ENCODE peak calls at places on chromosome 21, in six cellular contexts. B is non-pigmented ciliary epithelial cell; X is stimulated activated CD4-positive, alpha-beta T cell treated with anti-CD3 and anti-CD28 coated beads, TNF-alpha, amount 100 ng/mL, for 48 hours; K is endodermal cell; E is HFF-Myc; W is progenitor cell of endocrine pancreas. F is an unnamed sample.

GRCh38 chr21:29005696-29006095 is 13.0 kb upstream of the LTN1 start:
- DNase-seq in B (no peak), E (no peak), W (no peak), K (no peak), X (no peak), F (no peak)

GRCh38 chr21:41318218-41318617 is 1.6 kb downstream of the FAM3B start:
- DNase-seq in E (no peak), W (no peak), K (no peak), X (no peak), B (no peak), F (no peak)

GRCh38 chr21:39016740-39017315 is 166.4 kb downstream of the PSMG1 start:
- DNase-seq in E (peak), K (no peak), W (no peak), B (no peak), X (no peak), F (peak)

GRCh38 chr21:43802713-43803313 is 13.4 kb downstream of the RRP1 start:
- DNase-seq in X (no peak), B (no peak), E (no peak), K (no peak), W (no peak), F (no peak)

GRCh38 chr21:25881524-25882376 is 147.0 kb downstream of the GABPA start:
- DNase-seq in X (peak), K (peak), E (peak), W (peak), B (peak), F (peak)

GRCh38 chr21:18493420-18493819 is 89.8 kb upstream of the TMPRSS15 start:
- DNase-seq in E (no peak), K (no peak), X (no peak), W (no peak), B (peak), F (no peak)

GRCh38 chr21:29230541-29231275 is 68.0 kb upstream of the BACH1 start:
- DNase-seq in W (no peak), X (no peak), E (no peak), B (no peak), K (no peak), F (no peak)

GRCh38 chr21:41526478-41527087 is 18.6 kb upstream of the TMPRSS2 start:
- DNase-seq in W (no peak), B (no peak), K (no peak), X (no peak), E (no peak), F (no peak)

GRCh38 chr21:41024341-41025056 is 143.5 kb upstream of the BACE2 start:
- DNase-seq in K (no peak), E (no peak), W (no peak), X (no peak), B (no peak), F (no peak)

GRCh38 chr21:44931501-44932365 is 8.1 kb upstream of the SLX9 start:
- DNase-seq in X (no peak), B (no peak), K (peak), W (no peak), E (no peak), F (no peak)

GRCh38 chr21:19120591-19120990 is 717.0 kb upstream of the TMPRSS15 start:
- DNase-seq in K (peak), B (no peak), E (no peak), X (no peak), W (no peak), F (no peak)

GRCh38 chr21:26732442-26733221 is 112.6 kb downstream of the ADAMTS1 start:
- DNase-seq in X (peak), W (peak), K (peak), B (peak), E (no peak), F (no peak)

GRCh38 chr21:25323356-25323949 is 283.8 kb downstream of the MRPL39 start:
- DNase-seq in K (no peak), W (no peak), E (no peak), X (no peak), B (no peak), F (no peak)

GRCh38 chr21:39612233-39613028 is at the start of gene B3GALT5:
- DNase-seq in E (no peak), B (no peak), W (peak), K (peak), X (no peak), F (no peak)

GRCh38 chr21:31873696-31874599 is 1.1 kb downstream of the HUNK start:
- DNase-seq in W (peak), B (no peak), K (peak), X (peak), E (no peak), F (peak)

GRCh38 chr21:41142051-41142795 is 25.7 kb upstream of the BACE2 start:
- DNase-seq in X (no peak), B (peak), E (peak), K (peak), W (no peak), F (no peak)

GRCh38 chr21:38914531-38915385 is 109.0 kb downstream of the ETS2 start:
- DNase-seq in X (no peak), K (peak), W (no peak), E (no peak), B (no peak), F (no peak)

GRCh38 chr21:42234464-42235241 is 15.7 kb downstream of the ABCG1 start:
- DNase-seq in K (peak), W (peak), E (no peak), X (peak), B (no peak), F (peak)

GRCh38 chr21:24045775-24046215 is 1561.5 kb downstream of the MRPL39 start:
- DNase-seq in X (no peak), E (peak), K (peak), B (peak), W (no peak), F (peak)

GRCh38 chr21:37472581-37472980 is 106.0 kb downstream of the DYRK1A start:
- DNase-seq in B (no peak), K (no peak), W (no peak), X (no peak), E (no peak), F (no peak)

GRCh38 chr21:39502631-39503030 is 50.9 kb downstream of the SH3BGR start:
- DNase-seq in K (no peak), X (no peak), E (no peak), W (no peak), B (no peak), F (no peak)

GRCh38 chr21:31612889-31613785 is 46.4 kb upstream of the SOD1 start:
- DNase-seq in W (no peak), B (no peak), E (no peak), X (no peak), K (no peak), F (no peak)

GRCh38 chr21:34887729-34888568 is 161.2 kb downstream of the RUNX1 start:
- DNase-seq in K (peak), B (peak), W (peak), E (peak), X (peak), F (peak)

GRCh38 chr21:22468893-22469292 is 1470.7 kb downstream of the NCAM2 start:
- DNase-seq in W (no peak), X (no peak), E (no peak), K (no peak), B (no peak), F (no peak)

GRCh38 chr21:40680311-40680710 is 166.6 kb downstream of the DSCAM start:
- DNase-seq in K (no peak), X (no peak), E (no peak), B (no peak), W (no peak), F (no peak)

GRCh38 chr21:45103966-45104520 is 29.7 kb downstream of the ADARB1 start:
- DNase-seq in W (no peak), K (no peak), B (no peak), E (no peak), X (no peak), F (no peak)

GRCh38 chr21:24046816-24047443 is 1560.4 kb downstream of the MRPL39 start:
- DNase-seq in B (no peak), K (no peak), E (no peak), X (no peak), W (no peak), F (peak)

GRCh38 chr21:25080161-25080560 is 527.1 kb downstream of the MRPL39 start:
- DNase-seq in B (no peak), K (no peak), E (no peak), W (no peak), X (no peak), F (no peak)

GRCh38 chr21:28928578-28929124 is 64.0 kb downstream of the LTN1 start:
- DNase-seq in B (no peak), E (no peak), W (no peak), X (no peak), K (no peak), F (no peak)

GRCh38 chr21:45055861-45056260 is 18.5 kb upstream of the ADARB1 start:
- DNase-seq in W (no peak), X (no peak), B (peak), K (no peak), E (no peak), F (no peak)

GRCh38 chr21:36385233-36385908 is at the start of gene CHAF1B:
- DNase-seq in K (peak), X (peak), E (peak), W (peak), B (peak), F (peak)

GRCh38 chr21:31182231-31183129 is 144.2 kb upstream of the KRTAP19-8 start:
- DNase-seq in B (no peak), E (no peak), K (no peak), W (no peak), X (no peak), F (no peak)

GRCh38 chr21:34080693-34081092 is 7.3 kb downstream of the MRPS6 start:
- DNase-seq in E (no peak), B (no peak), X (no peak), W (no peak), K (no peak), F (no peak)

GRCh38 chr21:43643193-43643592 is 16.1 kb downstream of the HSF2BP start:
- DNase-seq in B (no peak), X (no peak), W (no peak), K (no peak), E (no peak), F (no peak)

GRCh38 chr21:33962290-33962689 is 46.7 kb upstream of the ATP5PO start:
- DNase-seq in W (no peak), B (no peak), E (no peak), K (no peak), X (no peak), F (no peak)

F was measured in HL-60.